ENCODE peak calls at places on chromosomes 6 and 20, in five cellular contexts. Y is NCI-H2171, W is aorta, F is cardiac muscle cell, I is T follicular helper cell. K is an unnamed sample.

GRCh38 chr6:10514049-10514780 is 6.9 kb upstream of the GCNT2 start:
- DNase-seq in Y (no peak), F (no peak), I (no peak), W (no peak), K (no peak)

GRCh38 chr6:137155830-137156229 is 17.6 kb downstream of the IL22RA2 start:
- DNase-seq in Y (no peak), W (no peak), F (peak), I (no peak), K (peak)

GRCh38 chr6:34243901-34244884 is 4.6 kb downstream of the SMIM29 start:
- DNase-seq in W (peak), F (peak), Y (no peak), I (no peak), K (peak)

GRCh38 chr6:32882879-32883250 is 28.9 kb downstream of the PSMB9 start:
- DNase-seq in Y (no peak), F (peak), W (no peak), I (no peak), K (peak)

GRCh38 chr20:62220666-62221568 is 839 bp upstream of the HRH3 start:
- DNase-seq in W (no peak), I (no peak), Y (peak), F (no peak), K (no peak)

GRCh38 chr6:144373195-144373594 is 88.1 kb downstream of the UTRN start:
- DNase-seq in F (no peak), Y (no peak), W (no peak), I (no peak), K (no peak)

GRCh38 chr6:130696806-130697205 is 130.4 kb upstream of the SMLR1 start:
- DNase-seq in I (no peak), W (no peak), F (no peak), Y (no peak), K (peak)

GRCh38 chr20:7843613-7844012 is 96.6 kb downstream of the HAO1 start:
- DNase-seq in W (no peak), F (peak), Y (no peak), I (no peak), K (peak)

GRCh38 chr6:163412345-163412744 is 2.2 kb upstream of the QKI start:
- DNase-seq in W (no peak), F (no peak), Y (no peak), I (no peak), K (peak)

GRCh38 chr20:11585752-11586352 is 331.8 kb upstream of the BTBD3 start:
- DNase-seq in I (no peak), W (no peak), Y (no peak), F (peak), K (peak)

GRCh38 chr6:167056370-167056769 is 57.2 kb downstream of the CEP43 start:
- DNase-seq in W (no peak), I (peak), F (peak), Y (no peak), K (no peak)

GRCh38 chr6:7467007-7467897 is 74.2 kb upstream of the DSP start:
- DNase-seq in W (no peak), I (no peak), F (peak), Y (no peak), K (peak)

GRCh38 chr6:2755456-2755855 is 4.7 kb upstream of the MYLK4 start:
- DNase-seq in W (no peak), Y (no peak), F (no peak), I (no peak), K (no peak)

GRCh38 chr6:161038229-161039003 is 46.8 kb downstream of the MAP3K4 start:
- DNase-seq in I (no peak), F (peak), W (no peak), Y (no peak), K (peak)

GRCh38 chr6:37134622-37135191 is 35.2 kb upstream of the PIM1 start:
- DNase-seq in F (peak), Y (no peak), W (peak), I (no peak), K (peak)

GRCh38 chr6:132320007-132320406 is 81.3 kb downstream of the MOXD1 start:
- DNase-seq in Y (no peak), I (no peak), W (no peak), F (peak), K (peak)

GRCh38 chr6:136644597-136644952 is 94.4 kb upstream of the MAP7 start:
- DNase-seq in I (no peak), Y (no peak), W (no peak), F (no peak), K (no peak)

GRCh38 chr6:146028250-146028789 is 542 bp upstream of the GRM1 start:
- DNase-seq in Y (no peak), W (peak), F (peak), I (no peak), K (peak)

GRCh38 chr6:134533991-134534390 is 216.1 kb upstream of the SGK1 start:
- DNase-seq in W (no peak), F (no peak), I (no peak), Y (no peak), K (no peak)

GRCh38 chr20:33604084-33604990 is 57.8 kb upstream of the C20orf144 start:
- DNase-seq in Y (no peak), I (no peak), F (no peak), W (no peak), K (no peak)

GRCh38 chr6:154197176-154197850 is 158.3 kb downstream of the OPRM1 start:
- DNase-seq in W (no peak), F (peak), Y (no peak), I (no peak), K (peak)

GRCh38 chr20:38685853-38686473 is 38.3 kb upstream of the SLC32A1 start:
- DNase-seq in Y (no peak), F (peak), I (peak), W (no peak), K (peak)

GRCh38 chr6:50720623-50721022 is 7.3 kb downstream of the TFAP2D start:
- DNase-seq in I (no peak), W (no peak), F (peak), Y (no peak), K (peak)

GRCh38 chr20:44756011-44756688 is 10.5 kb downstream of the KCNK15 start:
- DNase-seq in W (no peak), F (no peak), Y (no peak), I (no peak), K (no peak)

GRCh38 chr6:37850243-37850642 is 30.7 kb downstream of the ZFAND3 start:
- DNase-seq in W (no peak), Y (no peak), I (no peak), F (no peak), K (no peak)

GRCh38 chr6:100084301-100085161 is 90.5 kb upstream of the MCHR2 start:
- DNase-seq in I (no peak), W (no peak), F (peak), Y (no peak), K (peak)

K was measured in GM23248.